ENCODE peak calls at places on chromosomes 4 and X, in eight cellular contexts. A is adipocyte; Q is progenitor cell of endocrine pancreas; C is GM18507; I is iris pigment epithelial cell; U is aorta; G is activated T-cell treated with anti-CD3 and anti-CD28 coated beads, Interleukin-2, amount 50 U/mL, for 4 hours; O is stimulated activated CD4-positive, alpha-beta T cell treated with anti-CD3 and anti-CD28 coated beads, Interleukin-4, amount 100 ng/mL, for 48 hours. E is an unnamed sample.
A peak's percentile ranks its signal among the peaks of the same experiment; 100 is the strongest.

GRCh38 chr4:152997235-152997735 is 61.2 kb downstream of the FHDC1 start:
- DNase-seq in O (no peak), I (no peak), Q (no peak), G (no peak), A (no peak), U (no peak), C (no peak), E (no peak)

GRCh38 chr4:182065255-182065654 is 177.9 kb upstream of the TENM3 start:
- DNase-seq in Q (no peak), U (no peak), I (no peak), G (no peak), A (no peak), O (no peak), C (no peak), E (no peak)

GRCh38 chrX:2614911-2615310 is 76.2 kb upstream of the CD99 start:
- DNase-seq in U (no peak), Q (no peak), G (no peak), C (no peak), I (peak; percentile 93), A (peak; percentile 94), O (no peak), E (no peak)

GRCh38 chr4:112403072-112403945 is 106.1 kb downstream of the ALPK1 start:
- DNase-seq in O (no peak), G (no peak), I (no peak), C (no peak), Q (no peak), A (no peak), U (no peak), E (no peak)

GRCh38 chr4:2666722-2667247 is 89.4 kb downstream of the TNIP2 start:
- DNase-seq in Q (no peak), G (no peak), O (no peak), C (no peak), U (no peak), I (no peak), A (no peak), E (no peak)

GRCh38 chr4:73777612-73778011 is 37.2 kb downstream of the CXCL8 start:
- DNase-seq in A (peak; percentile 53), I (peak; percentile 65), U (no peak), Q (no peak), G (no peak), O (no peak), C (no peak), E (no peak)

GRCh38 chr4:8595237-8596087 is 2.9 kb downstream of the CPZ start:
- DNase-seq in G (no peak), Q (no peak), O (no peak), C (no peak), A (no peak), I (peak; percentile 13), U (no peak), E (no peak)

GRCh38 chrX:39810901-39811300 is 286.9 kb downstream of the BCOR start:
- DNase-seq in U (no peak), C (no peak), O (no peak), I (no peak), G (no peak), Q (no peak), A (no peak), E (no peak)

GRCh38 chr4:149203256-149204001 is 612.2 kb downstream of the IQCM start:
- DNase-seq in A (peak; percentile 43), I (peak; percentile 31), C (no peak), O (no peak), Q (no peak), G (no peak), U (no peak), E (no peak)

GRCh38 chr4:22090655-22091350 is 142.2 kb upstream of the KCNIP4 start:
- DNase-seq in Q (no peak), O (no peak), U (no peak), I (no peak), C (no peak), G (no peak), A (peak; percentile 77), E (no peak)

GRCh38 chr4:8534129-8534528 is 46.1 kb upstream of the GPR78 start:
- DNase-seq in G (no peak), A (peak; percentile 70), O (no peak), U (no peak), C (no peak), I (peak; percentile 91), Q (peak; percentile 25), E (no peak)

GRCh38 chr4:7630559-7631287 is 196.0 kb upstream of the PSAPL1 start:
- DNase-seq in O (no peak), G (no peak), C (no peak), A (peak; percentile 84), U (peak; percentile 80), I (peak; percentile 89), Q (no peak), E (no peak)

GRCh38 chr4:87580057-87580456 is 28.3 kb upstream of the DSPP start:
- DNase-seq in G (no peak), C (no peak), I (no peak), U (no peak), O (no peak), A (no peak), Q (no peak), E (no peak)

GRCh38 chr4:24482871-24483270 is 101.5 kb downstream of the DHX15 start:
- DNase-seq in Q (no peak), G (no peak), O (no peak), C (no peak), I (peak; percentile 23), A (no peak), U (no peak), E (no peak)

GRCh38 chr4:165301833-165302232 is 25.6 kb upstream of the MSMO1 start:
- DNase-seq in U (no peak), A (peak; percentile 60), O (no peak), C (no peak), G (no peak), Q (no peak), I (peak; percentile 69), E (no peak)

GRCh38 chr4:2217726-2218125 is 24.2 kb downstream of the HAUS3 start:
- DNase-seq in A (no peak), Q (no peak), U (no peak), I (peak; percentile 38), O (no peak), G (no peak), C (no peak), E (no peak)